ENCODE peak calls at places on chromosome 2, in five cellular contexts. One of them, this sample, is unnamed.

GRCh38 chr2:143835481-143835880 is 684.4 kb downstream of the ZEB2 start:
- DNase-seq in T-helper 2 cell: no peak
- DNase-seq in endothelial cell: no peak
- DNase-seq in right atrium auricular region: no peak
- DNase-seq in NCI-H774: no peak
- DNase-seq in this sample: no peak

GRCh38 chr2:207163815-207164747 is 1.7 kb downstream of the KLF7 start:
- DNase-seq in endothelial cell: peak
- DNase-seq in T-helper 2 cell: no peak
- DNase-seq in NCI-H774: no peak
- DNase-seq in right atrium auricular region: peak
- DNase-seq in this sample: no peak

GRCh38 chr2:226198956-226199355 is 600.7 kb downstream of the IRS1 start:
- DNase-seq in right atrium auricular region: no peak
- DNase-seq in endothelial cell: no peak
- DNase-seq in NCI-H774: no peak
- DNase-seq in T-helper 2 cell: no peak
- DNase-seq in this sample: no peak

GRCh38 chr2:183898641-183899040 is 699.7 kb upstream of the ZNF804A start:
- DNase-seq in endothelial cell: no peak
- DNase-seq in T-helper 2 cell: no peak
- DNase-seq in NCI-H774: no peak
- DNase-seq in right atrium auricular region: no peak
- DNase-seq in this sample: no peak

GRCh38 chr2:127664065-127664894 is 11.1 kb downstream of the LIMS2 start:
- DNase-seq in right atrium auricular region: no peak
- DNase-seq in endothelial cell: peak
- DNase-seq in NCI-H774: no peak
- DNase-seq in T-helper 2 cell: no peak
- DNase-seq in this sample: no peak

GRCh38 chr2:30717081-30717650 is 90.1 kb downstream of the CAPN13 start:
- DNase-seq in T-helper 2 cell: no peak
- DNase-seq in endothelial cell: no peak
- DNase-seq in right atrium auricular region: peak
- DNase-seq in NCI-H774: no peak
- DNase-seq in this sample: no peak

GRCh38 chr2:217875138-217875537 is 127.7 kb downstream of the TNS1 start:
- DNase-seq in T-helper 2 cell: no peak
- DNase-seq in NCI-H774: no peak
- DNase-seq in endothelial cell: no peak
- DNase-seq in right atrium auricular region: no peak
- DNase-seq in this sample: no peak

GRCh38 chr2:54755641-54756326 is 32.3 kb downstream of the EML6 start:
- DNase-seq in T-helper 2 cell: no peak
- DNase-seq in endothelial cell: no peak
- DNase-seq in NCI-H774: no peak
- DNase-seq in right atrium auricular region: no peak
- DNase-seq in this sample: no peak

GRCh38 chr2:99956232-99957030 is 186.0 kb downstream of the AFF3 start:
- DNase-seq in endothelial cell: no peak
- DNase-seq in T-helper 2 cell: no peak
- DNase-seq in right atrium auricular region: no peak
- DNase-seq in NCI-H774: no peak
- DNase-seq in this sample: no peak

GRCh38 chr2:232454630-232455029 is 1.3 kb upstream of the ALPI start:
- DNase-seq in endothelial cell: no peak
- DNase-seq in T-helper 2 cell: no peak
- DNase-seq in right atrium auricular region: no peak
- DNase-seq in NCI-H774: no peak
- DNase-seq in this sample: no peak

GRCh38 chr2:144522741-144523605 is 3.1 kb upstream of the ZEB2 start:
- DNase-seq in T-helper 2 cell: no peak
- DNase-seq in endothelial cell: no peak
- DNase-seq in NCI-H774: no peak
- DNase-seq in right atrium auricular region: no peak
- DNase-seq in this sample: no peak

GRCh38 chr2:226847090-226847489 is 11.2 kb downstream of the RHBDD1 start:
- DNase-seq in right atrium auricular region: no peak
- DNase-seq in T-helper 2 cell: no peak
- DNase-seq in NCI-H774: no peak
- DNase-seq in endothelial cell: no peak
- DNase-seq in this sample: no peak

GRCh38 chr2:219475697-219476604 is 22.7 kb upstream of the GMPPA start:
- DNase-seq in T-helper 2 cell: peak
- DNase-seq in endothelial cell: peak
- DNase-seq in NCI-H774: peak
- DNase-seq in right atrium auricular region: peak
- DNase-seq in this sample: no peak

This sample was measured in T-helper 1 cell.